ENCODE peak calls at places on chromosome 2, in nine cellular contexts. P, Q, M, I, S, O, F, X and C are unnamed samples.

GRCh38 chr2:197191948-197192338 is 118.6 kb downstream of the ANKRD44 start:
- DNase-seq in X (no peak), Q (no peak), M (no peak), P (no peak), F (no peak), S (no peak), O (peak), I (no peak), C (no peak)

GRCh38 chr2:234686088-234686890 is 189.4 kb upstream of the ARL4C start:
- DNase-seq in S (peak), P (no peak), O (no peak), I (peak), Q (no peak), X (peak), F (no peak), M (no peak), C (no peak)

GRCh38 chr2:128628996-128629395 is 310.3 kb upstream of the HS6ST1 start:
- DNase-seq in Q (no peak), P (no peak), O (no peak), X (no peak), M (no peak), I (no peak), S (peak), F (no peak), C (peak)

GRCh38 chr2:31222086-31222485 is 4.8 kb upstream of the CAPN14 start:
- DNase-seq in M (no peak), O (no peak), Q (no peak), F (no peak), X (no peak), S (no peak), P (no peak), I (no peak), C (peak)

GRCh38 chr2:236209535-236209934 is 41.3 kb upstream of the GBX2 start:
- DNase-seq in P (no peak), Q (no peak), I (no peak), M (no peak), O (no peak), S (peak), F (no peak), X (no peak), C (peak)

GRCh38 chr2:43175187-43175490 is 51.3 kb downstream of the ZFP36L2 start:
- DNase-seq in Q (no peak), O (no peak), X (no peak), P (no peak), F (no peak), I (no peak), M (no peak), S (no peak), C (no peak)

GRCh38 chr2:30768036-30768686 is 39.1 kb downstream of the CAPN13 start:
- DNase-seq in Q (no peak), P (no peak), X (no peak), O (no peak), F (no peak), S (no peak), M (no peak), I (no peak), C (peak)

GRCh38 chr2:121285077-121285449 is at the start of gene TFCP2L1:
- DNase-seq in X (peak), Q (no peak), O (no peak), S (peak), M (no peak), P (peak), I (peak), F (peak), C (no peak)

GRCh38 chr2:235003096-235003775 is 51.4 kb downstream of the SH3BP4 start:
- DNase-seq in P (no peak), M (no peak), F (no peak), Q (no peak), X (no peak), O (no peak), I (no peak), S (no peak), C (no peak)

GRCh38 chr2:113178891-113179290 is 5.1 kb downstream of the PSD4 start:
- DNase-seq in O (no peak), X (no peak), F (no peak), Q (peak), I (no peak), S (no peak), P (no peak), M (no peak), C (no peak)

GRCh38 chr2:32011566-32011960 is 755 bp upstream of the MEMO1 start:
- DNase-seq in I (no peak), F (no peak), Q (no peak), O (no peak), X (no peak), P (no peak), S (no peak), M (no peak), C (no peak)

GRCh38 chr2:15993232-15993610 is 52.9 kb downstream of the MYCN start:
- DNase-seq in O (no peak), M (no peak), X (no peak), F (no peak), Q (no peak), I (no peak), S (no peak), P (no peak), C (no peak)

GRCh38 chr2:66929632-66930385 is 467.3 kb upstream of the ETAA1 start:
- DNase-seq in M (peak), I (no peak), X (peak), Q (no peak), O (no peak), F (no peak), S (peak), P (no peak), C (no peak)

GRCh38 chr2:56130463-56131070 is 53.2 kb upstream of the CCDC85A start:
- DNase-seq in M (peak), F (peak), P (peak), O (no peak), S (peak), Q (no peak), I (peak), X (peak), C (no peak)

GRCh38 chr2:189552334-189552990 is 28.1 kb downstream of the SLC40A1 start:
- DNase-seq in Q (no peak), P (no peak), O (no peak), I (no peak), X (no peak), M (no peak), F (no peak), S (no peak), C (no peak)

GRCh38 chr2:43508209-43508608 is 87.6 kb downstream of the THADA start:
- DNase-seq in S (no peak), I (no peak), O (peak), Q (peak), M (no peak), P (no peak), X (no peak), F (no peak), C (no peak)

GRCh38 chr2:158955974-158956373 is 12.5 kb upstream of the TANC1 start:
- DNase-seq in O (no peak), M (no peak), Q (no peak), S (no peak), F (no peak), P (no peak), I (no peak), X (no peak), C (no peak)

GRCh38 chr2:68766378-68766845 is 31.8 kb downstream of the ARHGAP25 start:
- DNase-seq in I (no peak), O (peak), P (no peak), M (no peak), X (no peak), F (no peak), Q (peak), S (no peak), C (no peak)

GRCh38 chr2:237280235-237280634 is 133.7 kb downstream of the COL6A3 start:
- DNase-seq in O (no peak), F (no peak), P (no peak), M (peak), Q (no peak), S (no peak), I (no peak), X (no peak), C (no peak)

GRCh38 chr2:62343206-62343605 is 147.3 kb downstream of the B3GNT2 start:
- DNase-seq in S (no peak), M (no peak), P (no peak), Q (no peak), O (no peak), X (no peak), I (no peak), F (no peak), C (no peak)

GRCh38 chr2:113756088-113757058 is at the start of gene SLC35F5:
- DNase-seq in I (peak), X (peak), O (peak), Q (peak), M (peak), P (peak), S (peak), F (peak), C (peak)

GRCh38 chr2:145897151-145897550 is 1377.2 kb upstream of the ZEB2 start:
- DNase-seq in Q (no peak), F (no peak), P (no peak), X (no peak), M (no peak), S (no peak), I (no peak), O (no peak), C (no peak)

GRCh38 chr2:46943881-46944798 is 28.5 kb upstream of the MCFD2 start:
- DNase-seq in Q (peak), X (no peak), P (no peak), I (no peak), O (peak), M (no peak), S (no peak), F (no peak), C (no peak)

GRCh38 chr2:241558532-241559488 is at the start of gene BOK:
- DNase-seq in X (peak), O (no peak), M (peak), S (peak), P (peak), I (peak), Q (peak), F (peak), C (peak)

GRCh38 chr2:134416637-134417036 is 162.8 kb downstream of the MGAT5 start:
- DNase-seq in I (no peak), M (no peak), O (no peak), F (no peak), S (no peak), P (no peak), X (peak), Q (no peak), C (no peak)

GRCh38 chr2:158761626-158762025 is 33.5 kb upstream of the DAPL1 start:
- DNase-seq in F (no peak), P (no peak), O (no peak), I (no peak), X (no peak), S (no peak), Q (no peak), M (peak), C (no peak)

GRCh38 chr2:122651236-122651635 is 895.8 kb downstream of the TSN start:
- DNase-seq in P (no peak), M (no peak), S (no peak), F (no peak), X (no peak), O (no peak), I (no peak), Q (no peak), C (no peak)

GRCh38 chr2:113754989-113755689 is 1.3 kb downstream of the SLC35F5 start:
- DNase-seq in O (peak), M (no peak), S (no peak), P (no peak), I (no peak), Q (no peak), F (no peak), X (no peak), C (no peak)

GRCh38 chr2:214830794-214831346 is 21.4 kb upstream of the BARD1 start:
- DNase-seq in Q (no peak), X (no peak), O (peak), S (peak), I (no peak), P (no peak), F (no peak), M (no peak), C (no peak)

GRCh38 chr2:48860391-48860790 is 104.9 kb upstream of the LHCGR start:
- DNase-seq in P (no peak), S (no peak), O (no peak), F (no peak), Q (no peak), X (no peak), M (no peak), I (no peak), C (no peak)

GRCh38 chr2:231069379-231070054 is 12.8 kb downstream of the PSMD1 start:
- DNase-seq in X (no peak), I (no peak), M (peak), Q (no peak), O (no peak), S (no peak), P (no peak), F (no peak), C (no peak)

GRCh38 chr2:176751314-176751713 is 461.3 kb upstream of the HNRNPA3 start:
- DNase-seq in O (no peak), M (no peak), I (no peak), Q (no peak), X (no peak), F (no peak), S (no peak), P (no peak), C (no peak)